ENCODE peak calls at places on chromosomes 16 and 17, in seven cellular contexts. One of them, this sample, is unnamed.
A peak's percentile ranks its signal among the peaks of the same experiment; 100 is the strongest.

GRCh38 chr17:19755821-19756510 is 7.9 kb upstream of the ALDH3A1 start:
- DNase-seq in neural progenitor cell: no peak
- DNase-seq in glutamatergic neuron: no peak
- DNase-seq in endodermal cell: peak; percentile 55
- DNase-seq in stimulated activated CD4-positive, alpha-beta T cell treated with anti-CD3 and anti-CD28 coated beads, Interleukin-15, amount 100 ng/mL, for 24 hours: no peak
- DNase-seq in naive thymus-derived CD4-positive, alpha-beta T cell: no peak
- DNase-seq in hypothalamus: no peak
- DNase-seq in this sample: no peak

GRCh38 chr17:78507526-78507925 is 69.7 kb downstream of the DNAH17 start:
- DNase-seq in neural progenitor cell: no peak
- DNase-seq in glutamatergic neuron: no peak
- DNase-seq in endodermal cell: no peak
- DNase-seq in stimulated activated CD4-positive, alpha-beta T cell treated with anti-CD3 and anti-CD28 coated beads, Interleukin-15, amount 100 ng/mL, for 24 hours: no peak
- DNase-seq in naive thymus-derived CD4-positive, alpha-beta T cell: no peak
- DNase-seq in hypothalamus: no peak
- DNase-seq in this sample: no peak

GRCh38 chr16:12508054-12508453 is 295.6 kb downstream of the CPPED1 start:
- DNase-seq in neural progenitor cell: no peak
- DNase-seq in glutamatergic neuron: no peak
- DNase-seq in endodermal cell: no peak
- DNase-seq in stimulated activated CD4-positive, alpha-beta T cell treated with anti-CD3 and anti-CD28 coated beads, Interleukin-15, amount 100 ng/mL, for 24 hours: no peak
- DNase-seq in naive thymus-derived CD4-positive, alpha-beta T cell: no peak
- DNase-seq in hypothalamus: no peak
- DNase-seq in this sample: no peak

GRCh38 chr16:9941245-9941644 is 241.0 kb downstream of the GRIN2A start:
- DNase-seq in neural progenitor cell: no peak
- DNase-seq in glutamatergic neuron: no peak
- DNase-seq in endodermal cell: no peak
- DNase-seq in stimulated activated CD4-positive, alpha-beta T cell treated with anti-CD3 and anti-CD28 coated beads, Interleukin-15, amount 100 ng/mL, for 24 hours: no peak
- DNase-seq in naive thymus-derived CD4-positive, alpha-beta T cell: no peak
- DNase-seq in hypothalamus: no peak
- DNase-seq in this sample: no peak

GRCh38 chr17:53472586-53472985 is 350.1 kb upstream of the KIF2B start:
- DNase-seq in neural progenitor cell: no peak
- DNase-seq in glutamatergic neuron: no peak
- DNase-seq in endodermal cell: no peak
- DNase-seq in stimulated activated CD4-positive, alpha-beta T cell treated with anti-CD3 and anti-CD28 coated beads, Interleukin-15, amount 100 ng/mL, for 24 hours: no peak
- DNase-seq in naive thymus-derived CD4-positive, alpha-beta T cell: no peak
- DNase-seq in hypothalamus: no peak
- DNase-seq in this sample: no peak

GRCh38 chr17:41624208-41625101 is at the start of gene KRT17:
- DNase-seq in neural progenitor cell: no peak
- DNase-seq in glutamatergic neuron: peak; percentile 16
- DNase-seq in endodermal cell: peak; percentile 69
- DNase-seq in stimulated activated CD4-positive, alpha-beta T cell treated with anti-CD3 and anti-CD28 coated beads, Interleukin-15, amount 100 ng/mL, for 24 hours: no peak
- DNase-seq in naive thymus-derived CD4-positive, alpha-beta T cell: no peak
- DNase-seq in hypothalamus: no peak
- DNase-seq in this sample: no peak

GRCh38 chr16:12318661-12319463 is 342.3 kb downstream of the SNX29 start:
- DNase-seq in neural progenitor cell: no peak
- DNase-seq in glutamatergic neuron: no peak
- DNase-seq in endodermal cell: peak; percentile 53
- DNase-seq in stimulated activated CD4-positive, alpha-beta T cell treated with anti-CD3 and anti-CD28 coated beads, Interleukin-15, amount 100 ng/mL, for 24 hours: no peak
- DNase-seq in naive thymus-derived CD4-positive, alpha-beta T cell: no peak
- DNase-seq in hypothalamus: no peak
- DNase-seq in this sample: no peak

GRCh38 chr16:57976331-57976796 is 5.4 kb upstream of the CNGB1 start:
- DNase-seq in neural progenitor cell: peak; percentile 46
- DNase-seq in glutamatergic neuron: no peak
- DNase-seq in endodermal cell: no peak
- DNase-seq in stimulated activated CD4-positive, alpha-beta T cell treated with anti-CD3 and anti-CD28 coated beads, Interleukin-15, amount 100 ng/mL, for 24 hours: no peak
- DNase-seq in naive thymus-derived CD4-positive, alpha-beta T cell: no peak
- DNase-seq in hypothalamus: peak; percentile 63
- DNase-seq in this sample: no peak

GRCh38 chr16:57077714-57078113 is 14.7 kb upstream of the CPNE2 start:
- DNase-seq in neural progenitor cell: no peak
- DNase-seq in glutamatergic neuron: no peak
- DNase-seq in endodermal cell: no peak
- DNase-seq in stimulated activated CD4-positive, alpha-beta T cell treated with anti-CD3 and anti-CD28 coated beads, Interleukin-15, amount 100 ng/mL, for 24 hours: no peak
- DNase-seq in naive thymus-derived CD4-positive, alpha-beta T cell: no peak
- DNase-seq in hypothalamus: no peak
- DNase-seq in this sample: no peak

GRCh38 chr17:75010683-75011406 is 1.6 kb upstream of the MRPL58 start:
- DNase-seq in neural progenitor cell: no peak
- DNase-seq in glutamatergic neuron: peak; percentile 71
- DNase-seq in endodermal cell: peak; percentile 78
- DNase-seq in stimulated activated CD4-positive, alpha-beta T cell treated with anti-CD3 and anti-CD28 coated beads, Interleukin-15, amount 100 ng/mL, for 24 hours: peak; percentile 22
- DNase-seq in naive thymus-derived CD4-positive, alpha-beta T cell: no peak
- DNase-seq in hypothalamus: no peak
- DNase-seq in this sample: peak; percentile 42

GRCh38 chr17:4941027-4941610 is 1.1 kb downstream of the RNF167 start:
- DNase-seq in neural progenitor cell: no peak
- DNase-seq in glutamatergic neuron: no peak
- DNase-seq in endodermal cell: no peak
- DNase-seq in stimulated activated CD4-positive, alpha-beta T cell treated with anti-CD3 and anti-CD28 coated beads, Interleukin-15, amount 100 ng/mL, for 24 hours: no peak
- DNase-seq in naive thymus-derived CD4-positive, alpha-beta T cell: no peak
- DNase-seq in hypothalamus: no peak
- DNase-seq in this sample: no peak

GRCh38 chr17:65355246-65355645 is 206.2 kb downstream of the AXIN2 start:
- DNase-seq in neural progenitor cell: no peak
- DNase-seq in glutamatergic neuron: no peak
- DNase-seq in endodermal cell: no peak
- DNase-seq in stimulated activated CD4-positive, alpha-beta T cell treated with anti-CD3 and anti-CD28 coated beads, Interleukin-15, amount 100 ng/mL, for 24 hours: no peak
- DNase-seq in naive thymus-derived CD4-positive, alpha-beta T cell: no peak
- DNase-seq in hypothalamus: no peak
- DNase-seq in this sample: no peak

GRCh38 chr17:8131844-8132441 is 8.0 kb upstream of the HES7 start:
- DNase-seq in neural progenitor cell: no peak
- DNase-seq in glutamatergic neuron: no peak
- DNase-seq in endodermal cell: no peak
- DNase-seq in stimulated activated CD4-positive, alpha-beta T cell treated with anti-CD3 and anti-CD28 coated beads, Interleukin-15, amount 100 ng/mL, for 24 hours: no peak
- DNase-seq in naive thymus-derived CD4-positive, alpha-beta T cell: no peak
- DNase-seq in hypothalamus: no peak
- DNase-seq in this sample: no peak

GRCh38 chr16:30896203-30896889 is at the start of gene CTF1:
- DNase-seq in neural progenitor cell: peak; percentile 92
- DNase-seq in glutamatergic neuron: peak; percentile 50
- DNase-seq in endodermal cell: peak; percentile 93
- DNase-seq in stimulated activated CD4-positive, alpha-beta T cell treated with anti-CD3 and anti-CD28 coated beads, Interleukin-15, amount 100 ng/mL, for 24 hours: no peak
- DNase-seq in naive thymus-derived CD4-positive, alpha-beta T cell: no peak
- DNase-seq in hypothalamus: peak; percentile 53
- DNase-seq in this sample: no peak

GRCh38 chr17:78454346-78454745 is 75.9 kb downstream of the PGS1 start:
- DNase-seq in neural progenitor cell: no peak
- DNase-seq in glutamatergic neuron: no peak
- DNase-seq in endodermal cell: no peak
- DNase-seq in stimulated activated CD4-positive, alpha-beta T cell treated with anti-CD3 and anti-CD28 coated beads, Interleukin-15, amount 100 ng/mL, for 24 hours: no peak
- DNase-seq in naive thymus-derived CD4-positive, alpha-beta T cell: no peak
- DNase-seq in hypothalamus: no peak
- DNase-seq in this sample: no peak

GRCh38 chr16:84115919-84116719 is 623 bp downstream of the MBTPS1 start:
- DNase-seq in neural progenitor cell: no peak
- DNase-seq in glutamatergic neuron: no peak
- DNase-seq in endodermal cell: no peak
- DNase-seq in stimulated activated CD4-positive, alpha-beta T cell treated with anti-CD3 and anti-CD28 coated beads, Interleukin-15, amount 100 ng/mL, for 24 hours: peak; percentile 63
- DNase-seq in naive thymus-derived CD4-positive, alpha-beta T cell: peak; percentile 77
- DNase-seq in hypothalamus: no peak
- DNase-seq in this sample: peak; percentile 72

GRCh38 chr16:14070555-14070876 is 603 bp upstream of the MRTFB start:
- DNase-seq in neural progenitor cell: no peak
- DNase-seq in glutamatergic neuron: no peak
- DNase-seq in endodermal cell: no peak
- DNase-seq in stimulated activated CD4-positive, alpha-beta T cell treated with anti-CD3 and anti-CD28 coated beads, Interleukin-15, amount 100 ng/mL, for 24 hours: no peak
- DNase-seq in naive thymus-derived CD4-positive, alpha-beta T cell: no peak
- DNase-seq in hypothalamus: no peak
- DNase-seq in this sample: no peak

GRCh38 chr16:4673387-4674046 is 19.8 kb upstream of the NUDT16L1 start:
- DNase-seq in neural progenitor cell: no peak
- DNase-seq in glutamatergic neuron: no peak
- DNase-seq in endodermal cell: no peak
- DNase-seq in stimulated activated CD4-positive, alpha-beta T cell treated with anti-CD3 and anti-CD28 coated beads, Interleukin-15, amount 100 ng/mL, for 24 hours: no peak
- DNase-seq in naive thymus-derived CD4-positive, alpha-beta T cell: no peak
- DNase-seq in hypothalamus: peak; percentile 22
- DNase-seq in this sample: no peak

GRCh38 chr16:51050379-51050710 is 100.7 kb downstream of the SALL1 start:
- DNase-seq in neural progenitor cell: no peak
- DNase-seq in glutamatergic neuron: no peak
- DNase-seq in endodermal cell: no peak
- DNase-seq in stimulated activated CD4-positive, alpha-beta T cell treated with anti-CD3 and anti-CD28 coated beads, Interleukin-15, amount 100 ng/mL, for 24 hours: no peak
- DNase-seq in naive thymus-derived CD4-positive, alpha-beta T cell: no peak
- DNase-seq in hypothalamus: no peak
- DNase-seq in this sample: no peak

GRCh38 chr17:14197582-14197981 is 39.1 kb downstream of the CDRT15 start:
- DNase-seq in neural progenitor cell: no peak
- DNase-seq in glutamatergic neuron: no peak
- DNase-seq in endodermal cell: no peak
- DNase-seq in stimulated activated CD4-positive, alpha-beta T cell treated with anti-CD3 and anti-CD28 coated beads, Interleukin-15, amount 100 ng/mL, for 24 hours: peak; percentile 78
- DNase-seq in naive thymus-derived CD4-positive, alpha-beta T cell: no peak
- DNase-seq in hypothalamus: no peak
- DNase-seq in this sample: peak; percentile 86

GRCh38 chr16:30416047-30416603 is 8.7 kb downstream of the ZNF771 start:
- DNase-seq in neural progenitor cell: no peak
- DNase-seq in glutamatergic neuron: no peak
- DNase-seq in endodermal cell: no peak
- DNase-seq in stimulated activated CD4-positive, alpha-beta T cell treated with anti-CD3 and anti-CD28 coated beads, Interleukin-15, amount 100 ng/mL, for 24 hours: no peak
- DNase-seq in naive thymus-derived CD4-positive, alpha-beta T cell: no peak
- DNase-seq in hypothalamus: no peak
- DNase-seq in this sample: no peak

GRCh38 chr17:39239640-39240314 is 14.0 kb upstream of the STAC2 start:
- DNase-seq in neural progenitor cell: peak; percentile 81
- DNase-seq in glutamatergic neuron: peak; percentile 71
- DNase-seq in endodermal cell: peak; percentile 98
- DNase-seq in stimulated activated CD4-positive, alpha-beta T cell treated with anti-CD3 and anti-CD28 coated beads, Interleukin-15, amount 100 ng/mL, for 24 hours: peak; percentile 78
- DNase-seq in naive thymus-derived CD4-positive, alpha-beta T cell: peak; percentile 55
- DNase-seq in hypothalamus: no peak
- DNase-seq in this sample: peak; percentile 86

This sample was measured in activated CD4-positive, alpha-beta memory T cell treated with anti-CD3 and anti-CD28 coated beads for 36 hours.